ENCODE peak calls at places on chromosomes 6 and 20, in six cellular contexts. One of them, this sample, is unnamed. For H3K9me3, the result is how much of the 10 kb centered on the place peaks cover.

GRCh38 chr6:10586302-10586701 is 65.2 kb downstream of the GCNT2 start:
- DNase-seq in MM.1S: no peak
- DNase-seq in IMR-90: no peak
- DNase-seq in mammary epithelial cell: no peak
- DNase-seq in neural progenitor cell: peak
- DNase-seq in H1: no peak
- DNase-seq in this sample: no peak

GRCh38 chr6:170139531-170139930 is 151.3 kb downstream of the DLL1 start:
- DNase-seq in MM.1S: no peak
- DNase-seq in IMR-90: no peak
- DNase-seq in mammary epithelial cell: no peak
- DNase-seq in neural progenitor cell: no peak
- DNase-seq in H1: no peak
- DNase-seq in this sample: no peak

GRCh38 chr20:46959081-46959692 is 64.5 kb downstream of the EYA2 start:
- DNase-seq in MM.1S: no peak
- DNase-seq in IMR-90: peak
- DNase-seq in mammary epithelial cell: peak
- DNase-seq in neural progenitor cell: no peak
- DNase-seq in H1: no peak
- DNase-seq in this sample: no peak

GRCh38 chr20:61690993-61691840 is 374.5 kb downstream of the TAF4 start:
- DNase-seq in MM.1S: no peak
- DNase-seq in IMR-90: no peak
- DNase-seq in mammary epithelial cell: no peak
- DNase-seq in neural progenitor cell: no peak
- DNase-seq in H1: no peak
- DNase-seq in this sample: peak

GRCh38 chr6:144460224-144461095 is 175.3 kb downstream of the UTRN start:
- DNase-seq in MM.1S: peak
- DNase-seq in IMR-90: no peak
- DNase-seq in mammary epithelial cell: peak
- DNase-seq in neural progenitor cell: no peak
- DNase-seq in H1: no peak
- DNase-seq in this sample: no peak

GRCh38 chr6:163661271-163661671 is 246.8 kb downstream of the QKI start:
- DNase-seq in MM.1S: no peak
- DNase-seq in IMR-90: no peak
- DNase-seq in mammary epithelial cell: no peak
- DNase-seq in neural progenitor cell: no peak
- DNase-seq in H1: no peak
- DNase-seq in this sample: no peak

GRCh38 chr6:110528051-110528929 is 51.9 kb upstream of the SLC22A16 start:
- DNase-seq in MM.1S: peak
- DNase-seq in IMR-90: peak
- DNase-seq in mammary epithelial cell: peak
- DNase-seq in neural progenitor cell: peak
- DNase-seq in H1: peak
- DNase-seq in this sample: no peak

GRCh38 chr6:18585032-18585573 is 198.0 kb downstream of the RNF144B start:
- DNase-seq in MM.1S: no peak
- DNase-seq in IMR-90: peak
- DNase-seq in mammary epithelial cell: peak
- DNase-seq in neural progenitor cell: no peak
- DNase-seq in H1: no peak
- DNase-seq in this sample: peak

GRCh38 chr6:164148789-164149188 is 734.3 kb downstream of the QKI start:
- DNase-seq in MM.1S: no peak
- DNase-seq in IMR-90: no peak
- DNase-seq in mammary epithelial cell: no peak
- DNase-seq in neural progenitor cell: no peak
- DNase-seq in H1: no peak
- DNase-seq in this sample: no peak

GRCh38 chr6:121944361-121944760 is 455.1 kb upstream of the HSF2 start:
- DNase-seq in MM.1S: no peak
- DNase-seq in IMR-90: peak
- DNase-seq in mammary epithelial cell: no peak
- DNase-seq in neural progenitor cell: no peak
- DNase-seq in H1: no peak
- DNase-seq in this sample: no peak

DNA sequence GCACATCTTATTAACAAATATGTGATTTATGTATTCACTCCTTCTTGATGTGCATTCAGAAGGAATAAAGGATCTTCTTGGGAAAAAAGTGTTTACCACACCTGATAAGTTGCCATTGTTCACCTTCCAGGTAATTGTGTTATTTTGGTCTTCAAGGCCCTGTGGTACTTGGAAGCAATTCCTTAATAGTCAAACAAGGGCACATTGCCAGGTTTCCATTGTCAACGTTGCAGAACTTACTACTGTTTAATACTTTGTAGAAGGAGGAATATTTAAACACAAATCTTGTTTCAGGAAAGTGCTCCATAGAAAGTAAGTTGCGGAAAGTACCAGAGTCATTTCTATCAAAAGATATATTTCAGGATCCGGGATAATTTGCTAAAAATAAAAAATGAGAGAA is 129.5 kb upstream of the SGK1 start:
- DNase-seq in MM.1S: no peak
- DNase-seq in IMR-90: peak
- DNase-seq in mammary epithelial cell: peak
- DNase-seq in neural progenitor cell: no peak
- DNase-seq in H1: no peak
- DNase-seq in this sample: no peak
- H3K9ac ChIP-seq in MM.1S: no peak
- H3K9ac ChIP-seq in IMR-90: no peak
- H3K9ac ChIP-seq in mammary epithelial cell: peak
- H3K9ac ChIP-seq in neural progenitor cell: no peak
- H3K9ac ChIP-seq in H1: no peak
- H3K9ac ChIP-seq in this sample: no peak

GRCh38 chr6:100462396-100462795 is 2.3 kb downstream of the SIM1 start:
- DNase-seq in MM.1S: no peak
- DNase-seq in IMR-90: no peak
- DNase-seq in mammary epithelial cell: no peak
- DNase-seq in neural progenitor cell: no peak
- DNase-seq in H1: no peak
- DNase-seq in this sample: no peak

GRCh38 chr6:100462990-100463684 is 1.6 kb downstream of the SIM1 start:
- DNase-seq in MM.1S: no peak
- DNase-seq in IMR-90: no peak
- DNase-seq in mammary epithelial cell: no peak
- DNase-seq in neural progenitor cell: no peak
- DNase-seq in H1: no peak
- DNase-seq in this sample: no peak

GRCh38 chr6:100460650-100461204 is 4.0 kb downstream of the SIM1 start:
- DNase-seq in MM.1S: no peak
- DNase-seq in IMR-90: no peak
- DNase-seq in mammary epithelial cell: no peak
- DNase-seq in neural progenitor cell: peak
- DNase-seq in H1: peak
- DNase-seq in this sample: no peak

GRCh38 chr6:100461273-100461919 is 3.3 kb downstream of the SIM1 start:
- DNase-seq in MM.1S: no peak
- DNase-seq in IMR-90: no peak
- DNase-seq in mammary epithelial cell: no peak
- DNase-seq in neural progenitor cell: peak
- DNase-seq in H1: peak
- DNase-seq in this sample: no peak

GRCh38 chr6:100461920-100462295 is 2.8 kb downstream of the SIM1 start:
- DNase-seq in MM.1S: peak
- DNase-seq in IMR-90: no peak
- DNase-seq in mammary epithelial cell: no peak
- DNase-seq in neural progenitor cell: no peak
- DNase-seq in H1: no peak
- DNase-seq in this sample: no peak
- H3K9me3 ChIP-seq in MM.1S: under half
- H3K9me3 ChIP-seq in IMR-90: under half
- H3K9me3 ChIP-seq in mammary epithelial cell: under half
- H3K9me3 ChIP-seq in neural progenitor cell: under half
- H3K9me3 ChIP-seq in H1: under half
- H3K9me3 ChIP-seq in this sample: under half

GRCh38 chr6:129717287-129717686 is 7.3 kb upstream of the ARHGAP18 start:
- DNase-seq in MM.1S: no peak
- DNase-seq in IMR-90: peak
- DNase-seq in mammary epithelial cell: peak
- DNase-seq in neural progenitor cell: no peak
- DNase-seq in H1: no peak
- DNase-seq in this sample: no peak
- H3K27ac ChIP-seq in MM.1S: no peak
- H3K27ac ChIP-seq in IMR-90: no peak
- H3K27ac ChIP-seq in mammary epithelial cell: no peak
- H3K27ac ChIP-seq in neural progenitor cell: no peak
- H3K27ac ChIP-seq in H1: no peak
- H3K27ac ChIP-seq in this sample: no peak

GRCh38 chr6:25014806-25015560 is 79.2 kb upstream of the RIPOR2 start:
- DNase-seq in MM.1S: no peak
- DNase-seq in IMR-90: peak
- DNase-seq in mammary epithelial cell: peak
- DNase-seq in neural progenitor cell: no peak
- DNase-seq in H1: no peak
- DNase-seq in this sample: no peak

GRCh38 chr6:25010917-25011625 is 75.3 kb upstream of the RIPOR2 start:
- DNase-seq in MM.1S: no peak
- DNase-seq in IMR-90: peak
- DNase-seq in mammary epithelial cell: peak
- DNase-seq in neural progenitor cell: no peak
- DNase-seq in H1: no peak
- DNase-seq in this sample: no peak

GRCh38 chr6:25013249-25013648 is 77.5 kb upstream of the RIPOR2 start:
- DNase-seq in MM.1S: no peak
- DNase-seq in IMR-90: no peak
- DNase-seq in mammary epithelial cell: no peak
- DNase-seq in neural progenitor cell: no peak
- DNase-seq in H1: no peak
- DNase-seq in this sample: no peak

GRCh38 chr6:25014375-25014774 is 78.6 kb upstream of the RIPOR2 start:
- DNase-seq in MM.1S: no peak
- DNase-seq in IMR-90: no peak
- DNase-seq in mammary epithelial cell: no peak
- DNase-seq in neural progenitor cell: no peak
- DNase-seq in H1: no peak
- DNase-seq in this sample: no peak

DNA sequence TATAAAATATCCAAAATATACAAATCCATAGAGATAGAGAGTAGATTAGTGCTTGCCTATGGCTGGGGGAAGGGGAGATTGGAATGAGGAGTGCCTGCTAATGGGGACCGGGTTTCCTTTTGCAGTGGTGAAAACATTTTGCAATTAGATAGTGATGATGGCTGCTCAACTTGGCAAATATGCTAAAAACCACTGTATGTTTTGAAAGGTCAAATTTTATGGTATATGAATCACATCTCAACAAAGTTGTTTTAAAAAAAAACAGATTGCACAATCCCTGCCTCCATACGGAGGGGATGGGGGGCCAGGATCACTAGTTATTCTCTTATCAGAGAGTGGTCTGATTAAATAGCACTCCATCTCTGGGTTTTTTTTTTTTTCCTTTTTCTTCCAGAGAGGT is 76.9 kb upstream of the RIPOR2 start:
- DNase-seq in MM.1S: no peak
- DNase-seq in IMR-90: peak
- DNase-seq in mammary epithelial cell: peak
- DNase-seq in neural progenitor cell: no peak
- DNase-seq in H1: no peak
- DNase-seq in this sample: no peak
- H3K9ac ChIP-seq in MM.1S: no peak
- H3K9ac ChIP-seq in IMR-90: no peak
- H3K9ac ChIP-seq in mammary epithelial cell: no peak
- H3K9ac ChIP-seq in neural progenitor cell: no peak
- H3K9ac ChIP-seq in H1: no peak
- H3K9ac ChIP-seq in this sample: no peak

GRCh38 chr6:168598251-168599117 is 157.5 kb downstream of the SMOC2 start:
- DNase-seq in MM.1S: no peak
- DNase-seq in IMR-90: no peak
- DNase-seq in mammary epithelial cell: no peak
- DNase-seq in neural progenitor cell: no peak
- DNase-seq in H1: no peak
- DNase-seq in this sample: no peak
- H3K9me3 ChIP-seq in MM.1S: under half
- H3K9me3 ChIP-seq in IMR-90: under half
- H3K9me3 ChIP-seq in mammary epithelial cell: under half
- H3K9me3 ChIP-seq in neural progenitor cell: under half
- H3K9me3 ChIP-seq in H1: under half
- H3K9me3 ChIP-seq in this sample: under half

GRCh38 chr20:63270606-63271325 is 1.8 kb upstream of the ARFGAP1 start:
- DNase-seq in MM.1S: no peak
- DNase-seq in IMR-90: no peak
- DNase-seq in mammary epithelial cell: no peak
- DNase-seq in neural progenitor cell: no peak
- DNase-seq in H1: no peak
- DNase-seq in this sample: no peak

GRCh38 chr20:63274381-63275228 is 2.0 kb downstream of the ARFGAP1 start:
- DNase-seq in MM.1S: no peak
- DNase-seq in IMR-90: no peak
- DNase-seq in mammary epithelial cell: no peak
- DNase-seq in neural progenitor cell: no peak
- DNase-seq in H1: no peak
- DNase-seq in this sample: no peak

GRCh38 chr20:63273635-63274380 is 1.2 kb downstream of the ARFGAP1 start:
- DNase-seq in MM.1S: no peak
- DNase-seq in IMR-90: peak
- DNase-seq in mammary epithelial cell: peak
- DNase-seq in neural progenitor cell: peak
- DNase-seq in H1: no peak
- DNase-seq in this sample: no peak

GRCh38 chr20:63272105-63273078 is at the start of gene ARFGAP1:
- DNase-seq in MM.1S: peak
- DNase-seq in IMR-90: peak
- DNase-seq in mammary epithelial cell: peak
- DNase-seq in neural progenitor cell: peak
- DNase-seq in H1: peak
- DNase-seq in this sample: peak

GRCh38 chr20:63273180-63273579 is 567 bp downstream of the ARFGAP1 start:
- DNase-seq in MM.1S: no peak
- DNase-seq in IMR-90: no peak
- DNase-seq in mammary epithelial cell: no peak
- DNase-seq in neural progenitor cell: no peak
- DNase-seq in H1: no peak
- DNase-seq in this sample: no peak
- H3K27ac ChIP-seq in MM.1S: no peak
- H3K27ac ChIP-seq in IMR-90: peak
- H3K27ac ChIP-seq in mammary epithelial cell: peak
- H3K27ac ChIP-seq in neural progenitor cell: no peak
- H3K27ac ChIP-seq in H1: no peak
- H3K27ac ChIP-seq in this sample: no peak

GRCh38 chr6:30541515-30542403 is 14.5 kb downstream of the GNL1 start:
- DNase-seq in MM.1S: peak
- DNase-seq in IMR-90: peak
- DNase-seq in mammary epithelial cell: peak
- DNase-seq in neural progenitor cell: peak
- DNase-seq in H1: peak
- DNase-seq in this sample: peak
- H3K9ac ChIP-seq in MM.1S: no peak
- H3K9ac ChIP-seq in IMR-90: no peak
- H3K9ac ChIP-seq in mammary epithelial cell: peak
- H3K9ac ChIP-seq in neural progenitor cell: no peak
- H3K9ac ChIP-seq in H1: no peak
- H3K9ac ChIP-seq in this sample: no peak

This sample was measured in kidney.